ENCODE peak calls at places on chromosomes 6 and 20, in seven cellular contexts. One of them, this sample, is unnamed.

GRCh38 chr6:16583151-16583762 is 178.0 kb downstream of the ATXN1 start:
- DNase-seq in NB4: no peak
- DNase-seq in Peyer's patch: no peak
- DNase-seq in uterus: no peak
- DNase-seq in testis: no peak
- DNase-seq in transverse colon: peak
- DNase-seq in sigmoid colon: no peak
- DNase-seq in this sample: no peak

GRCh38 chr6:155026366-155027045 is 31.4 kb downstream of the TIAM2 start:
- DNase-seq in NB4: peak
- DNase-seq in Peyer's patch: peak
- DNase-seq in uterus: peak
- DNase-seq in testis: no peak
- DNase-seq in transverse colon: no peak
- DNase-seq in sigmoid colon: no peak
- DNase-seq in this sample: peak

GRCh38 chr20:45817652-45818194 is 5.3 kb downstream of the UBE2C start:
- DNase-seq in NB4: no peak
- DNase-seq in Peyer's patch: no peak
- DNase-seq in uterus: no peak
- DNase-seq in testis: no peak
- DNase-seq in transverse colon: no peak
- DNase-seq in sigmoid colon: no peak
- DNase-seq in this sample: no peak

GRCh38 chr6:139137716-139138115 is 2.8 kb downstream of the HECA start:
- DNase-seq in NB4: no peak
- DNase-seq in Peyer's patch: no peak
- DNase-seq in uterus: no peak
- DNase-seq in testis: no peak
- DNase-seq in transverse colon: no peak
- DNase-seq in sigmoid colon: no peak
- DNase-seq in this sample: no peak

GRCh38 chr6:99132026-99132425 is 184.3 kb upstream of the FBXL4 start:
- DNase-seq in NB4: no peak
- DNase-seq in Peyer's patch: no peak
- DNase-seq in uterus: no peak
- DNase-seq in testis: no peak
- DNase-seq in transverse colon: no peak
- DNase-seq in sigmoid colon: no peak
- DNase-seq in this sample: no peak

GRCh38 chr6:46821348-46821992 is 28.3 kb downstream of the MEP1A start:
- DNase-seq in NB4: peak
- DNase-seq in Peyer's patch: no peak
- DNase-seq in uterus: no peak
- DNase-seq in testis: no peak
- DNase-seq in transverse colon: no peak
- DNase-seq in sigmoid colon: no peak
- DNase-seq in this sample: no peak

GRCh38 chr20:48630342-48631075 is 197.3 kb downstream of the PREX1 start:
- DNase-seq in NB4: no peak
- DNase-seq in Peyer's patch: no peak
- DNase-seq in uterus: no peak
- DNase-seq in testis: no peak
- DNase-seq in transverse colon: no peak
- DNase-seq in sigmoid colon: no peak
- DNase-seq in this sample: no peak

GRCh38 chr6:33080127-33081089 is 4.6 kb downstream of the HLA-DPB1 start:
- DNase-seq in NB4: no peak
- DNase-seq in Peyer's patch: peak
- DNase-seq in uterus: peak
- DNase-seq in testis: peak
- DNase-seq in transverse colon: peak
- DNase-seq in sigmoid colon: peak
- DNase-seq in this sample: no peak

GRCh38 chr20:46022411-46023147 is 6.4 kb upstream of the SLC12A5 start:
- DNase-seq in NB4: peak
- DNase-seq in Peyer's patch: peak
- DNase-seq in uterus: peak
- DNase-seq in testis: peak
- DNase-seq in transverse colon: peak
- DNase-seq in sigmoid colon: no peak
- DNase-seq in this sample: peak

GRCh38 chr6:166750125-166750793 is 123.2 kb upstream of the RPS6KA2 start:
- DNase-seq in NB4: peak
- DNase-seq in Peyer's patch: no peak
- DNase-seq in uterus: no peak
- DNase-seq in testis: no peak
- DNase-seq in transverse colon: no peak
- DNase-seq in sigmoid colon: no peak
- DNase-seq in this sample: no peak

GRCh38 chr6:37983720-37984501 is 164.4 kb downstream of the ZFAND3 start:
- DNase-seq in NB4: no peak
- DNase-seq in Peyer's patch: no peak
- DNase-seq in uterus: no peak
- DNase-seq in testis: no peak
- DNase-seq in transverse colon: no peak
- DNase-seq in sigmoid colon: no peak
- DNase-seq in this sample: no peak

GRCh38 chr20:10462516-10462915 is 27.4 kb downstream of the SLX4IP start:
- DNase-seq in NB4: no peak
- DNase-seq in Peyer's patch: no peak
- DNase-seq in uterus: no peak
- DNase-seq in testis: no peak
- DNase-seq in transverse colon: no peak
- DNase-seq in sigmoid colon: no peak
- DNase-seq in this sample: no peak

GRCh38 chr6:170099387-170099786 is 191.5 kb downstream of the DLL1 start:
- DNase-seq in NB4: no peak
- DNase-seq in Peyer's patch: peak
- DNase-seq in uterus: no peak
- DNase-seq in testis: peak
- DNase-seq in transverse colon: no peak
- DNase-seq in sigmoid colon: peak
- DNase-seq in this sample: no peak

GRCh38 chr6:13331516-13332348 is 3.4 kb upstream of the TBC1D7 start:
- DNase-seq in NB4: peak
- DNase-seq in Peyer's patch: no peak
- DNase-seq in uterus: no peak
- DNase-seq in testis: no peak
- DNase-seq in transverse colon: no peak
- DNase-seq in sigmoid colon: no peak
- DNase-seq in this sample: no peak

GRCh38 chr6:163291622-163292021 is 122.9 kb upstream of the QKI start:
- DNase-seq in NB4: no peak
- DNase-seq in Peyer's patch: no peak
- DNase-seq in uterus: no peak
- DNase-seq in testis: no peak
- DNase-seq in transverse colon: no peak
- DNase-seq in sigmoid colon: no peak
- DNase-seq in this sample: no peak

GRCh38 chr6:43402819-43403218 is 24.5 kb upstream of the ABCC10 start:
- DNase-seq in NB4: no peak
- DNase-seq in Peyer's patch: no peak
- DNase-seq in uterus: no peak
- DNase-seq in testis: no peak
- DNase-seq in transverse colon: no peak
- DNase-seq in sigmoid colon: no peak
- DNase-seq in this sample: no peak

GRCh38 chr20:64130271-64130670 is 22.9 kb upstream of the NPBWR2 start:
- DNase-seq in NB4: no peak
- DNase-seq in Peyer's patch: peak
- DNase-seq in uterus: no peak
- DNase-seq in testis: no peak
- DNase-seq in transverse colon: no peak
- DNase-seq in sigmoid colon: peak
- DNase-seq in this sample: no peak

GRCh38 chr6:85580878-85581267 is 12.8 kb downstream of the SNX14 start:
- DNase-seq in NB4: no peak
- DNase-seq in Peyer's patch: no peak
- DNase-seq in uterus: no peak
- DNase-seq in testis: no peak
- DNase-seq in transverse colon: no peak
- DNase-seq in sigmoid colon: no peak
- DNase-seq in this sample: no peak

GRCh38 chr20:19176483-19176882 is 36.0 kb upstream of the SLC24A3 start:
- DNase-seq in NB4: no peak
- DNase-seq in Peyer's patch: no peak
- DNase-seq in uterus: no peak
- DNase-seq in testis: no peak
- DNase-seq in transverse colon: no peak
- DNase-seq in sigmoid colon: no peak
- DNase-seq in this sample: no peak

GRCh38 chr6:132354517-132355167 is 46.6 kb downstream of the MOXD1 start:
- DNase-seq in NB4: peak
- DNase-seq in Peyer's patch: peak
- DNase-seq in uterus: no peak
- DNase-seq in testis: no peak
- DNase-seq in transverse colon: peak
- DNase-seq in sigmoid colon: no peak
- DNase-seq in this sample: no peak

GRCh38 chr20:40016359-40016758 is 672.7 kb downstream of the MAFB start:
- DNase-seq in NB4: no peak
- DNase-seq in Peyer's patch: no peak
- DNase-seq in uterus: no peak
- DNase-seq in testis: no peak
- DNase-seq in transverse colon: no peak
- DNase-seq in sigmoid colon: no peak
- DNase-seq in this sample: no peak

GRCh38 chr6:38322123-38322522 is 317.6 kb downstream of the BTBD9 start:
- DNase-seq in NB4: no peak
- DNase-seq in Peyer's patch: no peak
- DNase-seq in uterus: no peak
- DNase-seq in testis: no peak
- DNase-seq in transverse colon: no peak
- DNase-seq in sigmoid colon: no peak
- DNase-seq in this sample: no peak

GRCh38 chr6:10894958-10895357 is 8.1 kb downstream of the SYCP2L start:
- DNase-seq in NB4: peak
- DNase-seq in Peyer's patch: no peak
- DNase-seq in uterus: no peak
- DNase-seq in testis: no peak
- DNase-seq in transverse colon: no peak
- DNase-seq in sigmoid colon: no peak
- DNase-seq in this sample: no peak

GRCh38 chr20:57198359-57199072 is 67.9 kb downstream of the BMP7 start:
- DNase-seq in NB4: peak
- DNase-seq in Peyer's patch: no peak
- DNase-seq in uterus: no peak
- DNase-seq in testis: no peak
- DNase-seq in transverse colon: no peak
- DNase-seq in sigmoid colon: no peak
- DNase-seq in this sample: peak

GRCh38 chr6:108958900-108959770 is 110.9 kb downstream of the ARMC2 start:
- DNase-seq in NB4: peak
- DNase-seq in Peyer's patch: no peak
- DNase-seq in uterus: no peak
- DNase-seq in testis: no peak
- DNase-seq in transverse colon: no peak
- DNase-seq in sigmoid colon: no peak
- DNase-seq in this sample: no peak

GRCh38 chr6:29631860-29632731 is 887 bp downstream of the GABBR1 start:
- DNase-seq in NB4: no peak
- DNase-seq in Peyer's patch: peak
- DNase-seq in uterus: peak
- DNase-seq in testis: peak
- DNase-seq in transverse colon: peak
- DNase-seq in sigmoid colon: peak
- DNase-seq in this sample: peak
- TF ChIP-seq POLR2A in NB4: no peak
- TF ChIP-seq POLR2A in Peyer's patch: no peak
- TF ChIP-seq POLR2A in uterus: no peak
- TF ChIP-seq POLR2A in testis: no peak
- TF ChIP-seq POLR2A in transverse colon: no peak
- TF ChIP-seq POLR2A in sigmoid colon: no peak
- TF ChIP-seq POLR2A in this sample: no peak

GRCh38 chr6:168791916-168792315 is 350.9 kb downstream of the SMOC2 start:
- DNase-seq in NB4: no peak
- DNase-seq in Peyer's patch: no peak
- DNase-seq in uterus: no peak
- DNase-seq in testis: no peak
- DNase-seq in transverse colon: no peak
- DNase-seq in sigmoid colon: no peak
- DNase-seq in this sample: no peak
- TF ChIP-seq POLR2A in NB4: no peak
- TF ChIP-seq POLR2A in Peyer's patch: no peak
- TF ChIP-seq POLR2A in uterus: no peak
- TF ChIP-seq POLR2A in testis: no peak
- TF ChIP-seq POLR2A in transverse colon: no peak
- TF ChIP-seq POLR2A in sigmoid colon: no peak
- TF ChIP-seq POLR2A in this sample: no peak

DNA sequence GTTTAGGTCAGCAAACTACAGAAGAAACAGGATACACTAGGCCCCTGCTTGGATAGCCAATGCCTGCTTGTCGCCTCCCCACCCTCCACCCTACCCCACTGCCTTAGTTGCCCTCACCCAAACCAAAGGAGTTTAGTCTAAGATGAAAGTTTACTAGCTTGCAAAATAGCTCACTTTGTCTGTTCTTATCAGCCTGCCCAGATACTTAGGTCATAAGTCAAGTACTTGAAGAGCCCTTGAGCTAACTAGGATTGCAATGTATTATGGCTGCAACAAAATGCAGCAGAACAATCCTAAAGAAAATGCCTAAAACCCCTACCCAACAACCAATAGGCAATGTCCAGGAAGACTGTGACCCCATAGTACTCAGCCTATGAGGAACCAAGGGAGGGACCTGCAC is 7.3 kb upstream of the ENTPD6 start:
- DNase-seq in NB4: no peak
- DNase-seq in Peyer's patch: no peak
- DNase-seq in uterus: no peak
- DNase-seq in testis: no peak
- DNase-seq in transverse colon: no peak
- DNase-seq in sigmoid colon: no peak
- DNase-seq in this sample: no peak
- TF ChIP-seq POLR2A in NB4: no peak
- TF ChIP-seq POLR2A in Peyer's patch: no peak
- TF ChIP-seq POLR2A in uterus: no peak
- TF ChIP-seq POLR2A in testis: no peak
- TF ChIP-seq POLR2A in transverse colon: no peak
- TF ChIP-seq POLR2A in sigmoid colon: no peak
- TF ChIP-seq POLR2A in this sample: no peak

DNA sequence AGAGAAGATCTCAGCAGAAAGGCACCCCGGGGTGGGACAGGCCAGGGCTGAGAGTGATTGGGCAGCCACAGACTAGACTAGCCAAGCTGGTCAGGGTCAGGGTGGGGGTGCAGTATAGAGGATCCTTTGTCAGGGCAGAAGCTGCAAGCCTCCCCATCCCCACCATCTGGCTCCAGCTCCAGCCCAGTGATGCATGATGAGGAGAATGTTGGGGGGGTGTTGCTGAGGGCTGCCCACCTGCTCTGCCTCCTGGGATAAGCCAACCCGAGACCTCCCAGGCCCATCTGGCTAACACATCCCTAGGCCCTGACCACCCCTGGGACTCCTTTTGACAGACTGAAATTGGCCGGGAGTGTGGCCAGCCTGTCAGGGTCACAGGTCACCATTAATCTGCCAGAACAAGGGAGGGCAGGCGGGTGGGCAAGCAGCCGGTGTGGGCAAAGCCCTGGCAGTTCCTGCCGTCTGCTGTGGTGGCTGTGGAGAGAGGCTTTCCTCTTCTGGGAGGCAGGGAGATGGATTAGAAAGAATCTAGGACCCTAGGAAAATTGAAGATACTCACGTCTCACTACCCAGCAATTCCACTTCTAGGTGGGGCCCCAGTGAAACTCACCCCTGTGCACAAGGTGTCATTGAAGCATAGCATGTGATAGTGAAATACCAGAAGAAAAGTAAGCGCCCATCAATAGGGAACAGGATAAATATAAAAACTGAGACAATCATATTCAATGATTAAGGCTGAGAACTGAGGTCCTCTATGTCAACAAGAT is 22.2 kb upstream of the SNTA1 start:
- DNase-seq in NB4: no peak
- DNase-seq in Peyer's patch: no peak
- DNase-seq in uterus: no peak
- DNase-seq in testis: no peak
- DNase-seq in transverse colon: no peak
- DNase-seq in sigmoid colon: peak
- DNase-seq in this sample: no peak
- TF ChIP-seq POLR2A in NB4: no peak
- TF ChIP-seq POLR2A in Peyer's patch: no peak
- TF ChIP-seq POLR2A in uterus: no peak
- TF ChIP-seq POLR2A in testis: no peak
- TF ChIP-seq POLR2A in transverse colon: no peak
- TF ChIP-seq POLR2A in sigmoid colon: no peak
- TF ChIP-seq POLR2A in this sample: no peak